ENCODE peak calls at places on chromosomes 16 and 17, in five cellular contexts. One of them, this sample, is unnamed.

GRCh38 chr16:84735846-84736586 is 36.2 kb downstream of the USP10 start:
- DNase-seq in GM12891: no peak
- DNase-seq in K562: no peak
- DNase-seq in HepG2: peak
- DNase-seq in H1: no peak
- DNase-seq in this sample: no peak

GRCh38 chr17:13776027-13776551 is 174.4 kb upstream of the HS3ST3A1 start:
- DNase-seq in GM12891: no peak
- DNase-seq in K562: no peak
- DNase-seq in HepG2: no peak
- DNase-seq in H1: no peak
- DNase-seq in this sample: no peak

GRCh38 chr16:73043828-73044493 is 4.0 kb downstream of the ZFHX3 start:
- DNase-seq in GM12891: no peak
- DNase-seq in K562: no peak
- DNase-seq in HepG2: no peak
- DNase-seq in H1: no peak
- DNase-seq in this sample: no peak

GRCh38 chr16:88131256-88131655 is 180.0 kb downstream of the BANP start:
- DNase-seq in GM12891: no peak
- DNase-seq in K562: no peak
- DNase-seq in HepG2: no peak
- DNase-seq in H1: no peak
- DNase-seq in this sample: no peak

GRCh38 chr17:18321309-18321708 is 6.2 kb downstream of the SMCR8 start:
- DNase-seq in GM12891: no peak
- DNase-seq in K562: peak
- DNase-seq in HepG2: no peak
- DNase-seq in H1: no peak
- DNase-seq in this sample: no peak

GRCh38 chr17:39092672-39093250 is 58.7 kb downstream of the PLXDC1 start:
- DNase-seq in GM12891: no peak
- DNase-seq in K562: no peak
- DNase-seq in HepG2: no peak
- DNase-seq in H1: no peak
- DNase-seq in this sample: no peak

GRCh38 chr17:43791589-43791988 is 11.4 kb downstream of the CFAP97D1 start:
- DNase-seq in GM12891: no peak
- DNase-seq in K562: peak
- DNase-seq in HepG2: peak
- DNase-seq in H1: no peak
- DNase-seq in this sample: no peak

GRCh38 chr16:79805621-79806020 is 205.1 kb upstream of the MAF start:
- DNase-seq in GM12891: no peak
- DNase-seq in K562: no peak
- DNase-seq in HepG2: no peak
- DNase-seq in H1: no peak
- DNase-seq in this sample: no peak

GRCh38 chr16:83059237-83059636 is 432.5 kb downstream of the CDH13 start:
- DNase-seq in GM12891: no peak
- DNase-seq in K562: no peak
- DNase-seq in HepG2: no peak
- DNase-seq in H1: no peak
- DNase-seq in this sample: no peak

GRCh38 chr17:43928606-43929005 is 13.7 kb downstream of the PPY start:
- DNase-seq in GM12891: no peak
- DNase-seq in K562: no peak
- DNase-seq in HepG2: no peak
- DNase-seq in H1: no peak
- DNase-seq in this sample: no peak

GRCh38 chr17:74190807-74191206 is 12.7 kb upstream of the RPL38 start:
- DNase-seq in GM12891: no peak
- DNase-seq in K562: peak
- DNase-seq in HepG2: peak
- DNase-seq in H1: peak
- DNase-seq in this sample: no peak

GRCh38 chr17:29617125-29617480 is 5.6 kb downstream of the CORO6 start:
- DNase-seq in GM12891: peak
- DNase-seq in K562: peak
- DNase-seq in HepG2: peak
- DNase-seq in H1: peak
- DNase-seq in this sample: peak

GRCh38 chr16:11604783-11605563 is 18.3 kb upstream of the LITAF start:
- DNase-seq in GM12891: no peak
- DNase-seq in K562: no peak
- DNase-seq in HepG2: no peak
- DNase-seq in H1: no peak
- DNase-seq in this sample: no peak
- TF ChIP-seq POLR2A in GM12891: no peak
- TF ChIP-seq POLR2A in K562: no peak
- TF ChIP-seq POLR2A in HepG2: no peak
- TF ChIP-seq POLR2A in H1: no peak
- TF ChIP-seq POLR2A in this sample: no peak

GRCh38 chr16:3518983-3519343 is 18.2 kb downstream of the CLUAP1 start:
- DNase-seq in GM12891: no peak
- DNase-seq in K562: no peak
- DNase-seq in HepG2: no peak
- DNase-seq in H1: no peak
- DNase-seq in this sample: no peak
- TF ChIP-seq TAF1 in GM12891: no peak
- TF ChIP-seq TAF1 in K562: no peak
- TF ChIP-seq TAF1 in HepG2: no peak
- TF ChIP-seq TAF1 in H1: no peak
- TF ChIP-seq TAF1 in this sample: no peak

GRCh38 chr17:632551-632950 is 82.1 kb downstream of the VPS53 start:
- DNase-seq in GM12891: no peak
- DNase-seq in K562: no peak
- DNase-seq in HepG2: no peak
- DNase-seq in H1: no peak
- DNase-seq in this sample: no peak
- TF ChIP-seq POLR2AphosphoS5 in GM12891: no peak
- TF ChIP-seq POLR2AphosphoS5 in K562: no peak
- TF ChIP-seq POLR2AphosphoS5 in HepG2: no peak
- TF ChIP-seq POLR2AphosphoS5 in H1: no peak
- TF ChIP-seq POLR2AphosphoS5 in this sample: no peak

DNA sequence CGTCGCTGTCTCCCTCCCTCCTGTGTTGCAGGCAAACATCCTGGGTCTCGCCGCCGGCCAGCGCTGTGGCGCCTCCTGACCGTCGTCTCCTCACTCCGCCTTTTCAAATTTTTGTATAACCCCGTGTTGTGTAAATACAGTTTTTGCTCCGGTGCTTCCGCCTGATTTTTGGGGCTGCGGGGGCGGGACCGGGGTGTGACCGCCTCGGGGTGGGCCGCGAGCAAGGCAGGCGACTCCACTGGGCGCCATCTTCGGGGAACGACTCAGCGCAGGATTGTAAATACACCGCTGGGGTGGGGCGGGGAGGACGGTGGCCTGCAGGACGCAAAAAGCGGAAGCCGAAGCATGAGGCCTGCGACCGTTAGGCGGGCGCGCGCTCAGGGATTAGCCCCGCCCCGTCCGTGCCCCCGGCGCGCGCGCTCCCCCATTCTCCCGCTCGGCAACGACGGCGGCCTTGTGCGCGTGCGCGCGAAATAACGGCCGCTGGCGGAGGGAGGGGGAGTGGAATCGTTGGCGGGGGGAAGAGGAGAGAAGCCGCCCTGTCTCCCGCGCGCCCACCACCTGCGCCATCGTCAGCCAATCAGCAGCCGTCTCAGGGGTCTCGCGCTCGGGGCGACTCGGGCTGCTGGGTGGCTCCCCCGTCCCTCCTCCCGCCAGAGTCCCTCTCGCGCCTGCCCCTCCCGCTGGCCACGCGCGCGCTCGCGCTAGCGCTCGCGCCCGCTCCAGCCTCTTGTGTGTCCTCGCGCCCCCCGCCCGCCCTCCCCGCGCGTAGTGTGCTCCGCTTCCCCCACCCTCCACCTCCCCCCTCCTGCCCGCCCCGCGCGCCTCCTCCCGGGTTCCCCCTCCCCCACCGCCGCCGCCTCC is 865 bp upstream of the MAZ start:
- DNase-seq in GM12891: peak
- DNase-seq in K562: peak
- DNase-seq in HepG2: peak
- DNase-seq in H1: peak
- DNase-seq in this sample: peak
- TF ChIP-seq POLR2A in GM12891: peak
- TF ChIP-seq POLR2A in K562: peak
- TF ChIP-seq POLR2A in HepG2: no peak
- TF ChIP-seq POLR2A in H1: no peak
- TF ChIP-seq POLR2A in this sample: peak

GRCh38 chr17:78924481-78925151 is 571 bp downstream of the TIMP2 start:
- DNase-seq in GM12891: peak
- DNase-seq in K562: no peak
- DNase-seq in HepG2: no peak
- DNase-seq in H1: peak
- DNase-seq in this sample: no peak
- TF ChIP-seq TAF1 in GM12891: no peak
- TF ChIP-seq TAF1 in K562: no peak
- TF ChIP-seq TAF1 in HepG2: peak
- TF ChIP-seq TAF1 in H1: peak
- TF ChIP-seq TAF1 in this sample: no peak

DNA sequence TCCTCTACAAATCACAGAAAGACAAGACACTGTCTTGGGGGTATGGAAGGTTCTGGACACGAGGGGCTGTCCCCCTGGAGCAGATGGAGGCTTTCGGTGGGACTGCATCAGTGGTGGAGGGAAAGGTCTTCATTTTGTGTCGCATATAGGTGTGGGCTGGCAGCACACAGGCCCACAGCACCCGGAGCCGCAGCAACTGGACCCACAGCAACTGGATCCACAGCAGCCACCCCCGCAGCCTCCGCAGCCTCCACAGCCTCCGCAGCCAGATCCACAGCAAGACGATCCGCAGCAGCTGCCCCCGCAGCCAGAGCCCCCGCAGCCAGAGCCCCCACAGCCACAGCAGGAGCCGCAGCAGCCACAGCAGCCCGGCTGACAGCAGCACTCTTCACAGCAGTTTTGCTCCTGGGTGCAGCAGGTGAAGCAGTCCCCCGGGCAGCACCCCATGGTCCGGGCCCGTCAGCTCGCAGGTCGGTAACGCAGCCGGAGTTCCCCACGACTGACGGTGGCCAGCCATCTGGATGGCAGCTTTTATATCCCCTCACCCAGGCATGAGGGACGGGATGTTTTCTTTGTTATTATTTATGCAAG is at the start of gene KRTAP17-1:
- DNase-seq in GM12891: no peak
- DNase-seq in K562: no peak
- DNase-seq in HepG2: no peak
- DNase-seq in H1: no peak
- DNase-seq in this sample: no peak
- TF ChIP-seq POLR2AphosphoS5 in GM12891: no peak
- TF ChIP-seq POLR2AphosphoS5 in K562: no peak
- TF ChIP-seq POLR2AphosphoS5 in HepG2: no peak
- TF ChIP-seq POLR2AphosphoS5 in H1: no peak
- TF ChIP-seq POLR2AphosphoS5 in this sample: no peak

GRCh38 chr17:45296003-45296832 is 20.6 kb downstream of the MAP3K14 start:
- DNase-seq in GM12891: no peak
- DNase-seq in K562: no peak
- DNase-seq in HepG2: no peak
- DNase-seq in H1: no peak
- DNase-seq in this sample: no peak

GRCh38 chr17:45292696-45293412 is 24.0 kb downstream of the MAP3K14 start:
- DNase-seq in GM12891: no peak
- DNase-seq in K562: no peak
- DNase-seq in HepG2: no peak
- DNase-seq in H1: no peak
- DNase-seq in this sample: no peak

GRCh38 chr17:45291170-45291805 is 25.5 kb downstream of the MAP3K14 start:
- DNase-seq in GM12891: no peak
- DNase-seq in K562: no peak
- DNase-seq in HepG2: no peak
- DNase-seq in H1: no peak
- DNase-seq in this sample: no peak

GRCh38 chr17:45294506-45294905 is 22.3 kb downstream of the MAP3K14 start:
- DNase-seq in GM12891: no peak
- DNase-seq in K562: no peak
- DNase-seq in HepG2: no peak
- DNase-seq in H1: no peak
- DNase-seq in this sample: no peak

DNA sequence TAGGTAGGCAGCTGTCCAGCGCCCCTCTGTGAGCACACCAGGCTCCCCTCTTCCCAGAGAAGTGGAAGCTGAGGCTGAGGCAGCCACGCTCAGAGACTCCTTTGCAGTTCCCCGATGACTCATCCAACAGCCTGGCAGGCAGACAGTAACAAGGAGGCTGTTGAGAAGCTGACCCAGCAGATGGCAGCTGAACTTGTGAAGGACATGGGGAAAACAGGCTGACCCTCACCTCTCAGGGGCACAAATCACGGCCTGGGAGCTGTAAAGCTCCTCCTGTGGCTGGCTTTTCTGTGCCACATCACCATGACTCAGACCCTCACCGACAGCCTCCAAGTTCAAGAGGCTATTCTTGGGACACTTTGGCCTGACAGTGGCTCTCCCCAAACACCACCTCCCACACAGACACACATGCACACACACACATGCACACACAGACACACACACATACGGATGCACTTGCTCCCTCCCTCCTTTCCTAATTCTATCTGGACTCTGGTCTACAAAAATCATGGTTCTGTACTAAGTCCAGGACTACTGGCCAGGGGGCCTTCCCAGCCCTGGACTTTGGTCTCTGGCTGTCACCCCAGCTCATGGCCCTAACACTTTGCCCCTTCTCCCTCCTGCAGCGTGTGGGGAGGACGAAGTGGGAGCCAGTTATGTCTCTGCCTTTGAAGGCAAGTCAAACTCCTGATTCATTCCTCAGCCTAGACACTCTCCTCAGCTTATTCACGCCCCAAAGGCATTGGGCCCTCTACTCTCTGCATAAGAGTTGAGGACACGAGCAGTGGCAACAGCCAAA is 23.2 kb downstream of the MAP3K14 start:
- DNase-seq in GM12891: no peak
- DNase-seq in K562: peak
- DNase-seq in HepG2: peak
- DNase-seq in H1: no peak
- DNase-seq in this sample: no peak
- TF ChIP-seq POLR2A in GM12891: peak
- TF ChIP-seq POLR2A in K562: no peak
- TF ChIP-seq POLR2A in HepG2: no peak
- TF ChIP-seq POLR2A in H1: no peak
- TF ChIP-seq POLR2A in this sample: peak

DNA sequence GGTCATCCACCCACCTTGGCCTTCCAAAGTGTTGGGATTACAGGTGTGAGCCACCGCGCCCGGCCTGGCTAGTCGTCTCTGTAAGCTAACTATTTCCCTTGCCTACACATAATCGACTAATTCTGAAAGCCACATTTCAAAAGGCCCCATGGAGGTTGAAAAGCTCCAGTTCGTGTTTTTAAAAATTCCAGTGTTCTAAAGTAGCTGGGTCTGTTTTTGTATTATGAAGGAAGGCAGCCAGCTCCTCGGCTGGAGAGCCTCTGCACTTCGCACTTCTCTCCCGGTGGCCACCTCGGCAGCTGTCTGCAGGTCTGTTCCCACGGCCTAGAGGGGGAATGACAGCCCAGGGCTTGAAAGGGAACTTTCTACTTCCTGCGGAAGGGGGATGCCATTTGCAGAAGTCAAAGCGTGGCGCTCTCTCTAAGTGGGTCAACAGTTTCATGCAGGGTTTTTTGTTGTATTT is 16.9 kb downstream of the HASPIN start:
- DNase-seq in GM12891: no peak
- DNase-seq in K562: no peak
- DNase-seq in HepG2: no peak
- DNase-seq in H1: no peak
- DNase-seq in this sample: no peak
- TF ChIP-seq TAF1 in GM12891: no peak
- TF ChIP-seq TAF1 in K562: no peak
- TF ChIP-seq TAF1 in HepG2: no peak
- TF ChIP-seq TAF1 in H1: no peak
- TF ChIP-seq TAF1 in this sample: no peak

GRCh38 chr17:80296221-80296620 is 35.6 kb downstream of the RNF213 start:
- DNase-seq in GM12891: no peak
- DNase-seq in K562: no peak
- DNase-seq in HepG2: no peak
- DNase-seq in H1: no peak
- DNase-seq in this sample: no peak
- TF ChIP-seq POLR2AphosphoS5 in GM12891: no peak
- TF ChIP-seq POLR2AphosphoS5 in K562: no peak
- TF ChIP-seq POLR2AphosphoS5 in HepG2: no peak
- TF ChIP-seq POLR2AphosphoS5 in H1: no peak
- TF ChIP-seq POLR2AphosphoS5 in this sample: no peak